ENCODE peak calls at places on chromosomes 11 and 22, in five cellular contexts. X is stomach, B is sigmoid colon, Q is H1, M is A549. T is an unnamed sample.

GRCh38 chr11:122395282-122395681 is 260.2 kb upstream of the UBASH3B start:
- DNase-seq in X (no peak), B (no peak), Q (no peak), M (no peak), T (no peak)

GRCh38 chr11:45045692-45046471 is 95.2 kb upstream of the TP53I11 start:
- DNase-seq in X (peak), B (peak), Q (no peak), M (peak), T (peak)

GRCh38 chr11:65436412-65437032 is 13.9 kb downstream of the NEAT1 start:
- DNase-seq in X (peak), B (peak), Q (no peak), M (no peak), T (peak)

GRCh38 chr11:62883677-62884076 is 3.0 kb downstream of the SLC3A2 start:
- DNase-seq in X (no peak), B (no peak), Q (no peak), M (no peak), T (no peak)

GRCh38 chr22:37443977-37444376 is 16.7 kb upstream of the ELFN2 start:
- DNase-seq in X (no peak), B (no peak), Q (no peak), M (no peak), T (no peak)

GRCh38 chr11:6646631-6647281 is 8.9 kb downstream of the DCHS1 start:
- DNase-seq in X (no peak), B (peak), Q (no peak), M (no peak), T (peak)

GRCh38 chr22:32723632-32724031 is 77.9 kb upstream of the TIMP3 start:
- DNase-seq in X (peak), B (peak), Q (no peak), M (no peak), T (peak)

GRCh38 chr11:61832758-61833157 is 4.7 kb downstream of the FADS2 start:
- DNase-seq in X (peak), B (no peak), Q (no peak), M (no peak), T (no peak)

GRCh38 chr11:87239001-87239400 is 201.3 kb downstream of the TMEM135 start:
- DNase-seq in X (no peak), B (no peak), Q (no peak), M (no peak), T (no peak)

GRCh38 chr11:19660076-19660475 is 52.6 kb upstream of the NAV2 start:
- DNase-seq in X (no peak), B (no peak), Q (no peak), M (peak), T (no peak)

GRCh38 chr11:19777032-19777341 is 64.3 kb downstream of the NAV2 start:
- DNase-seq in X (peak), B (no peak), Q (peak), M (peak), T (no peak)

GRCh38 chr11:63573881-63574855 is 11.0 kb upstream of the PLAAT2 start:
- DNase-seq in X (peak), B (peak), Q (no peak), M (no peak), T (no peak)

GRCh38 chr11:8459711-8460399 is 134.2 kb downstream of the STK33 start:
- DNase-seq in X (no peak), B (no peak), Q (no peak), M (no peak), T (no peak)

GRCh38 chr11:27012254-27012921 is 18.5 kb downstream of the FIBIN start:
- DNase-seq in X (no peak), B (no peak), Q (no peak), M (no peak), T (no peak)

GRCh38 chr22:46007848-46008261 is 30.9 kb upstream of the WNT7B start:
- DNase-seq in X (peak), B (peak), Q (no peak), M (no peak), T (peak)

GRCh38 chr11:43738600-43739409 is 58.3 kb downstream of the HSD17B12 start:
- DNase-seq in X (no peak), B (no peak), Q (no peak), M (no peak), T (no peak)

GRCh38 chr11:70528046-70528793 is 129.9 kb downstream of the CTTN start:
- DNase-seq in X (no peak), B (no peak), Q (no peak), M (no peak), T (no peak)

GRCh38 chr11:120715239-120715638 is 203.7 kb downstream of the GRIK4 start:
- DNase-seq in X (no peak), B (no peak), Q (no peak), M (peak), T (no peak)

GRCh38 chr11:113977701-113978100 is 2.8 kb downstream of the HTR3A start:
- DNase-seq in X (no peak), B (no peak), Q (no peak), M (no peak), T (no peak)

GRCh38 chr11:60378359-60378758 is at the start of gene MS4A7:
- DNase-seq in X (no peak), B (peak), Q (no peak), M (no peak), T (no peak)

GRCh38 chr11:132054822-132055221 is 684.4 kb downstream of the NTM start:
- DNase-seq in X (no peak), B (no peak), Q (no peak), M (no peak), T (no peak)

GRCh38 chr11:46060013-46060412 is 61.2 kb downstream of the PHF21A start:
- DNase-seq in X (no peak), B (no peak), Q (no peak), M (no peak), T (no peak)

GRCh38 chr11:76769645-76770586 is 13.2 kb upstream of the TSKU start:
- DNase-seq in X (peak), B (no peak), Q (no peak), M (peak), T (no peak)

GRCh38 chr11:111836766-111837165 is 34.6 kb downstream of the ALG9 start:
- DNase-seq in X (no peak), B (no peak), Q (no peak), M (no peak), T (no peak)

GRCh38 chr22:40451230-40451629 is 80.8 kb downstream of the SGSM3 start:
- DNase-seq in X (no peak), B (no peak), Q (no peak), M (no peak), T (no peak)

GRCh38 chr11:79439430-79439892 is 1.4 kb downstream of the TENM4 start:
- DNase-seq in X (no peak), B (no peak), Q (no peak), M (no peak), T (peak)

GRCh38 chr11:33303541-33303940 is 46.4 kb downstream of the HIPK3 start:
- DNase-seq in X (no peak), B (no peak), Q (no peak), M (no peak), T (no peak)

GRCh38 chr11:34214961-34215805 is 109.8 kb downstream of the NAT10 start:
- DNase-seq in X (no peak), B (no peak), Q (no peak), M (peak), T (no peak)

GRCh38 chr11:42960521-42961088 is 351.2 kb upstream of the API5 start:
- DNase-seq in X (no peak), B (no peak), Q (no peak), M (no peak), T (no peak)

GRCh38 chr22:20390394-20390907 is 3.5 kb upstream of the ZNF74 start:
- DNase-seq in X (no peak), B (no peak), Q (no peak), M (no peak), T (no peak)

GRCh38 chr22:42653992-42654391 is 4.8 kb upstream of the CYB5R3 start:
- DNase-seq in X (no peak), B (no peak), Q (no peak), M (no peak), T (no peak)

GRCh38 chr11:25702417-25702816 is 629.5 kb upstream of the ANO3 start:
- DNase-seq in X (no peak), B (no peak), Q (no peak), M (no peak), T (no peak)

GRCh38 chr11:46364056-46364455 is 16.8 kb downstream of the DGKZ start:
- DNase-seq in X (no peak), B (no peak), Q (no peak), M (no peak), T (no peak)

GRCh38 chr11:46391578-46392420 is at the start of gene CHRM4:
- DNase-seq in X (no peak), B (peak), Q (peak), M (peak), T (no peak)

GRCh38 chr22:46851941-46852340 is 89.5 kb downstream of the TBC1D22A start:
- DNase-seq in X (no peak), B (no peak), Q (peak), M (no peak), T (no peak)

GRCh38 chr11:35951659-35952058 is 7.8 kb downstream of the LDLRAD3 start:
- DNase-seq in X (no peak), B (no peak), Q (no peak), M (no peak), T (no peak)

GRCh38 chr11:125982348-125982730 is 36.5 kb downstream of the VSIG10L2 start:
- DNase-seq in X (no peak), B (no peak), Q (no peak), M (no peak), T (no peak)

GRCh38 chr11:93113824-93114223 is 84.0 kb downstream of the SLC36A4 start:
- DNase-seq in X (no peak), B (no peak), Q (peak), M (no peak), T (no peak)

GRCh38 chr11:17531818-17532131 is 12.4 kb downstream of the USH1C start:
- DNase-seq in X (no peak), B (no peak), Q (no peak), M (no peak), T (no peak)

GRCh38 chr11:118915941-118916841 is 9.5 kb downstream of the BCL9L start:
- DNase-seq in X (no peak), B (peak), Q (no peak), M (no peak), T (no peak)

GRCh38 chr11:118917488-118918127 is 8.1 kb downstream of the BCL9L start:
- DNase-seq in X (no peak), B (peak), Q (no peak), M (no peak), T (peak)

GRCh38 chr11:118916842-118917388 is 8.8 kb downstream of the BCL9L start:
- DNase-seq in X (no peak), B (peak), Q (no peak), M (no peak), T (no peak)

GRCh38 chr11:118918686-118919280 is 6.9 kb downstream of the BCL9L start:
- DNase-seq in X (no peak), B (peak), Q (peak), M (no peak), T (no peak)

GRCh38 chr11:118918128-118918685 is 7.5 kb downstream of the BCL9L start:
- DNase-seq in X (peak), B (peak), Q (no peak), M (no peak), T (peak)
- TF ChIP-seq EP300 in X (no peak), B (no peak), Q (no peak), M (no peak), T (peak)

GRCh38 chr22:26894766-26895485 is 237.5 kb downstream of the MIAT start:
- DNase-seq in X (no peak), B (no peak), Q (peak), M (peak), T (no peak)

GRCh38 chr22:26893711-26894110 is 236.3 kb downstream of the MIAT start:
- DNase-seq in X (no peak), B (no peak), Q (peak), M (no peak), T (no peak)

GRCh38 chr22:26892401-26893033 is 235.1 kb downstream of the MIAT start:
- DNase-seq in X (peak), B (peak), Q (peak), M (no peak), T (no peak)

GRCh38 chr22:26893034-26893710 is 235.8 kb downstream of the MIAT start:
- DNase-seq in X (no peak), B (no peak), Q (peak), M (no peak), T (no peak)

DNA sequence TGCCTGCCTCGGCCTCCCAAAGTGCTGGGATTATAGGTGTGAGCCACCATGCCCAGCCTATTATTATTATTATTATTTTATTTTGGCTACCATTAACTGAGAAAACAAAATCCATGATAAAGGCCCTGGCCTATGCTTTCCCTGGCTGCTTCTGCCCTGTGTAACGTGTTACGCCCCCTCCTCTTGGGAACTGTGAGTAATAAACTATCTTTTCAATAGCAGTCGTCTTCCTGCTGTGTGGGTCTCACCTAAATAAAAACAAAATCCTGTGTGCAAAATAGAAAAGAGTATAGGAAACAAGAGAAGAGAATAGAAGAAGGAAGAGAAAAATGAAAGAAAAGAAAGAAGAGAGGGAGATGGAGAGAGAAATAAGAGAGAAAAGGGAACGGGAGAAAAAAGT is 237.0 kb downstream of the MIAT start:
- DNase-seq in X (no peak), B (no peak), Q (no peak), M (no peak), T (no peak)
- H3K27ac ChIP-seq in X (no peak), B (peak), Q (no peak), M (peak), T (no peak)

DNA sequence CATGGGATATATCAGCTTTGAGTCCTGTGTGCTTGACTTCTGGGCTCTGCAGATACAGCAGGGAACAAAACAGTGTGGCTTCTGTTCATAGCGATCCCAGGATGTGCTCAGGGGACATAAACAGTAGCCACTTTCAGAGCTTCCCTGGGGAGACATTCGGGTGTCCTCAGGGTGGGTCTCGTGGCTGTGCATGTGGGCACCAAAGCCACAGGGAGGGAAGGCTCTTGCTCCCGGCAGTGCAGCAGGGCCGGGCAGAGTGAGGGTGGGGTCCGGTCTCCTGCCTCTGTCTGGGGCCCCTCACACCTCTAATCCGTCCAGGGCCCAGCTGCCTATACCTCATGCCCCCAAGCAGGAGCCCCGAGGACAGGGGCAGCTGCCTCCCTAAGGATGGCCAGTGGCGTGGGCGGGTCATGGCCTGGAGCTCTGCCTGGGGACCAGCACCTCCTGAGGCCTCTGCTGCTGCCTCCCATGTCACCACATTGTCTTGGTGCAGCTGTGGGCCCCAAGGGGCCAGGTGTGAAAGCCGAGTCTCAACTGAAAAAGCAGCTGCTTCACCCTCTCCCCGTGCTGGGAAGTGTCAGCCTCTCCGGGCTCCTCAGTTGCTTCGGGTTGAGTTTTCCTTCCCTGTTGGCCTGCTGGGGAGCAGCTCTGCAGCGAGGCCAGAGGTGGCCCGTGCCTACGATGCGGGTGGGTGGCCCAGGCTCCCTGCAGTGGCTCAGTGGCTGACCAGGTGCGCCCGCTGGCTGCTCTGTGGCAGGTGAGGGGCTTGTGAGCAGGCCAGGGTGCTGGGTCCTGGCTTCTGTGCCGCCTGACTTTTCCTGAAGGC is 3.8 kb downstream of the TPCN2 start:
- DNase-seq in X (no peak), B (no peak), Q (no peak), M (no peak), T (no peak)
- TF ChIP-seq POLR2A in X (no peak), B (no peak), Q (no peak), M (no peak), T (no peak)

DNA sequence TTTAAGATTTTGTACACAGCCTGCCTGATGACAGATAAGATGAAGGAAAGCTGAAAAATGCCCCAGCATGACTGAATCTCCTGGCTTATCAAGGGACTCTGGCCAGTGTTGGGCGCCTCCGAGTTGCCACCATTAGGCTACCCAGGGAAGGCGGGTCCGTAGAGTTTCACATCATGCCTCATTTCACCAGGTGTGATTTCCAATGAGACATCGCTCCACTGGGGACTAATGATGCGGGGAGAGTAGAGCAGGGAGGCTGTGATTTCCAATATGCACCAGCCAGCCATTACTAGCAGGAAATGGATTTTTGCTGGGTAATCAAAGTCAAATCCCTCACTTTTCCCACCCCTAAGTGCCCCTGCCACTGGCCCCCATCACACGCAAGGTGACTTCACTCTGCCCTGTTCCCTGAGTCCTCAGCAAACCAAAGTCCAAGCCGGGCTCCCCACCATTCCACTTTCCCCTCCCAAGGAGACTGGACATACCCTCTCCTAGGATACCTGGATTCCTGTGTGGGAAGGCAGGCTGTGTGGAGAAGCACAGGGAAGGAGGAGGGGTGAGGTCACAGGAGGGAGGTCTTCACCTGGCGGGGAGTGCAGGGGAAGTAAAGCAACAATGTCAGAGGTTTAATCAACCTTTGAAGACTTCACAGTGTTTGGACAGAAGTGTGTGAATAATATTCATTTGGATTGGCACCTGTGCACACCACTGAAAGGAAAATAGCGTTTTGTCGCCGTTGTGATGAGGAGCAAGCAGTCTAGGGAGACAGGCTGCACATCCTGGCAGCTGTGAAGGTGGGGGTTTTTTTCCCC is 613.3 kb upstream of the CADM1 start:
- DNase-seq in X (no peak), B (no peak), Q (peak), M (no peak), T (no peak)
- TF ChIP-seq EP300 in X (no peak), B (no peak), Q (no peak), M (no peak), T (no peak)

GRCh38 chr11:118438314-118438931 is 2.1 kb downstream of the KMT2A start:
- DNase-seq in X (no peak), B (peak), Q (no peak), M (peak), T (no peak)
- H3K27ac ChIP-seq in X (peak), B (peak), Q (no peak), M (peak), T (peak)